ENCODE peak calls at places on chromosomes 1 and 21, in nine cellular contexts. One of them, this sample, is unnamed.
A peak's percentile ranks its signal among the peaks of the same experiment; 100 is the strongest.

GRCh38 chr1:5686925-5687706 is 305.1 kb downstream of the NPHP4 start:
- DNase-seq in GM12864: no peak
- DNase-seq in A673: no peak
- DNase-seq in pancreas: no peak
- DNase-seq in HFF-Myc: no peak
- DNase-seq in fibroblast of the aortic adventitia: no peak
- DNase-seq in uterus: no peak
- DNase-seq in kidney epithelial cell: no peak
- DNase-seq in WTC11: no peak
- DNase-seq in this sample: no peak

GRCh38 chr1:164678289-164678688 is 119.3 kb downstream of the PBX1 start:
- DNase-seq in GM12864: no peak
- DNase-seq in A673: no peak
- DNase-seq in pancreas: no peak
- DNase-seq in HFF-Myc: no peak
- DNase-seq in fibroblast of the aortic adventitia: no peak
- DNase-seq in uterus: no peak
- DNase-seq in kidney epithelial cell: no peak
- DNase-seq in WTC11: no peak
- DNase-seq in this sample: no peak

GRCh38 chr1:66182551-66183178 is 351.3 kb upstream of the SGIP1 start:
- DNase-seq in GM12864: no peak
- DNase-seq in A673: peak; percentile 65
- DNase-seq in pancreas: no peak
- DNase-seq in HFF-Myc: peak; percentile 5
- DNase-seq in fibroblast of the aortic adventitia: peak; percentile 75
- DNase-seq in uterus: peak; percentile 61
- DNase-seq in kidney epithelial cell: no peak
- DNase-seq in WTC11: no peak
- DNase-seq in this sample: no peak

GRCh38 chr1:4622821-4623220 is 31.6 kb upstream of the AJAP1 start:
- DNase-seq in GM12864: no peak
- DNase-seq in A673: no peak
- DNase-seq in pancreas: no peak
- DNase-seq in HFF-Myc: no peak
- DNase-seq in fibroblast of the aortic adventitia: no peak
- DNase-seq in uterus: no peak
- DNase-seq in kidney epithelial cell: no peak
- DNase-seq in WTC11: no peak
- DNase-seq in this sample: no peak

GRCh38 chr21:15289246-15289645 is 224.4 kb upstream of the NRIP1 start:
- DNase-seq in GM12864: no peak
- DNase-seq in A673: no peak
- DNase-seq in pancreas: no peak
- DNase-seq in HFF-Myc: no peak
- DNase-seq in fibroblast of the aortic adventitia: no peak
- DNase-seq in uterus: no peak
- DNase-seq in kidney epithelial cell: no peak
- DNase-seq in WTC11: no peak
- DNase-seq in this sample: no peak

GRCh38 chr21:35319684-35320083 is 270.6 kb upstream of the RUNX1 start:
- DNase-seq in GM12864: no peak
- DNase-seq in A673: no peak
- DNase-seq in pancreas: no peak
- DNase-seq in HFF-Myc: no peak
- DNase-seq in fibroblast of the aortic adventitia: no peak
- DNase-seq in uterus: no peak
- DNase-seq in kidney epithelial cell: no peak
- DNase-seq in WTC11: no peak
- DNase-seq in this sample: no peak

GRCh38 chr1:55685560-55685959 is 470.4 kb upstream of the USP24 start:
- DNase-seq in GM12864: no peak
- DNase-seq in A673: no peak
- DNase-seq in pancreas: no peak
- DNase-seq in HFF-Myc: no peak
- DNase-seq in fibroblast of the aortic adventitia: peak; percentile 56
- DNase-seq in uterus: no peak
- DNase-seq in kidney epithelial cell: no peak
- DNase-seq in WTC11: no peak
- DNase-seq in this sample: no peak

GRCh38 chr21:44857127-44857892 is 16.2 kb downstream of the PTTG1IP start:
- DNase-seq in GM12864: no peak
- DNase-seq in A673: no peak
- DNase-seq in pancreas: no peak
- DNase-seq in HFF-Myc: no peak
- DNase-seq in fibroblast of the aortic adventitia: no peak
- DNase-seq in uterus: no peak
- DNase-seq in kidney epithelial cell: no peak
- DNase-seq in WTC11: no peak
- DNase-seq in this sample: no peak

GRCh38 chr1:78688701-78689100 is 39.1 kb downstream of the IFI44 start:
- DNase-seq in GM12864: no peak
- DNase-seq in A673: peak; percentile 57
- DNase-seq in pancreas: no peak
- DNase-seq in HFF-Myc: no peak
- DNase-seq in fibroblast of the aortic adventitia: peak; percentile 82
- DNase-seq in uterus: no peak
- DNase-seq in kidney epithelial cell: peak; percentile 41
- DNase-seq in WTC11: no peak
- DNase-seq in this sample: no peak

GRCh38 chr1:14835725-14836124 is 237.2 kb downstream of the KAZN start:
- DNase-seq in GM12864: no peak
- DNase-seq in A673: no peak
- DNase-seq in pancreas: no peak
- DNase-seq in HFF-Myc: no peak
- DNase-seq in fibroblast of the aortic adventitia: peak; percentile 21
- DNase-seq in uterus: no peak
- DNase-seq in kidney epithelial cell: no peak
- DNase-seq in WTC11: no peak
- DNase-seq in this sample: no peak

GRCh38 chr1:247721222-247721621 is 4.8 kb upstream of the OR6F1 start:
- DNase-seq in GM12864: no peak
- DNase-seq in A673: no peak
- DNase-seq in pancreas: no peak
- DNase-seq in HFF-Myc: no peak
- DNase-seq in fibroblast of the aortic adventitia: no peak
- DNase-seq in uterus: no peak
- DNase-seq in kidney epithelial cell: no peak
- DNase-seq in WTC11: no peak
- DNase-seq in this sample: no peak

GRCh38 chr1:13900583-13900982 is 200.6 kb downstream of the PRDM2 start:
- DNase-seq in GM12864: no peak
- DNase-seq in A673: no peak
- DNase-seq in pancreas: no peak
- DNase-seq in HFF-Myc: no peak
- DNase-seq in fibroblast of the aortic adventitia: no peak
- DNase-seq in uterus: no peak
- DNase-seq in kidney epithelial cell: no peak
- DNase-seq in WTC11: no peak
- DNase-seq in this sample: no peak

GRCh38 chr1:166933633-166934032 is 41.7 kb downstream of the ILDR2 start:
- DNase-seq in GM12864: no peak
- DNase-seq in A673: no peak
- DNase-seq in pancreas: no peak
- DNase-seq in HFF-Myc: no peak
- DNase-seq in fibroblast of the aortic adventitia: no peak
- DNase-seq in uterus: no peak
- DNase-seq in kidney epithelial cell: peak; percentile 57
- DNase-seq in WTC11: no peak
- DNase-seq in this sample: no peak

GRCh38 chr1:10252508-10252907 is 42.1 kb downstream of the KIF1B start:
- DNase-seq in GM12864: no peak
- DNase-seq in A673: peak; percentile 21
- DNase-seq in pancreas: no peak
- DNase-seq in HFF-Myc: no peak
- DNase-seq in fibroblast of the aortic adventitia: peak; percentile 32
- DNase-seq in uterus: no peak
- DNase-seq in kidney epithelial cell: no peak
- DNase-seq in WTC11: no peak
- DNase-seq in this sample: no peak

GRCh38 chr1:85225624-85226380 is 25.0 kb upstream of the SYDE2 start:
- DNase-seq in GM12864: no peak
- DNase-seq in A673: peak; percentile 74
- DNase-seq in pancreas: no peak
- DNase-seq in HFF-Myc: no peak
- DNase-seq in fibroblast of the aortic adventitia: no peak
- DNase-seq in uterus: no peak
- DNase-seq in kidney epithelial cell: no peak
- DNase-seq in WTC11: no peak
- DNase-seq in this sample: no peak

GRCh38 chr1:85224734-85225623 is 24.2 kb upstream of the SYDE2 start:
- DNase-seq in GM12864: no peak
- DNase-seq in A673: no peak
- DNase-seq in pancreas: peak; percentile 87
- DNase-seq in HFF-Myc: no peak
- DNase-seq in fibroblast of the aortic adventitia: no peak
- DNase-seq in uterus: no peak
- DNase-seq in kidney epithelial cell: no peak
- DNase-seq in WTC11: peak; percentile 70
- DNase-seq in this sample: no peak

GRCh38 chr1:85229574-85230097 is 28.8 kb upstream of the SYDE2 start:
- DNase-seq in GM12864: no peak
- DNase-seq in A673: peak; percentile 18
- DNase-seq in pancreas: no peak
- DNase-seq in HFF-Myc: no peak
- DNase-seq in fibroblast of the aortic adventitia: no peak
- DNase-seq in uterus: no peak
- DNase-seq in kidney epithelial cell: no peak
- DNase-seq in WTC11: no peak
- DNase-seq in this sample: no peak

GRCh38 chr1:85228952-85229351 is 28.1 kb upstream of the SYDE2 start:
- DNase-seq in GM12864: no peak
- DNase-seq in A673: no peak
- DNase-seq in pancreas: no peak
- DNase-seq in HFF-Myc: no peak
- DNase-seq in fibroblast of the aortic adventitia: no peak
- DNase-seq in uterus: no peak
- DNase-seq in kidney epithelial cell: no peak
- DNase-seq in WTC11: no peak
- DNase-seq in this sample: no peak

GRCh38 chr1:85230305-85230977 is 29.0 kb downstream of the C1orf52 start:
- DNase-seq in GM12864: no peak
- DNase-seq in A673: peak; percentile 36
- DNase-seq in pancreas: no peak
- DNase-seq in HFF-Myc: no peak
- DNase-seq in fibroblast of the aortic adventitia: no peak
- DNase-seq in uterus: no peak
- DNase-seq in kidney epithelial cell: no peak
- DNase-seq in WTC11: peak; percentile 25
- DNase-seq in this sample: no peak
- TF ChIP-seq CTCF in GM12864: peak; percentile 41
- TF ChIP-seq CTCF in A673: peak; percentile 50
- TF ChIP-seq CTCF in pancreas: no peak
- TF ChIP-seq CTCF in HFF-Myc: peak; percentile 37
- TF ChIP-seq CTCF in fibroblast of the aortic adventitia: peak; percentile 27
- TF ChIP-seq CTCF in uterus: no peak
- TF ChIP-seq CTCF in kidney epithelial cell: peak; percentile 18
- TF ChIP-seq CTCF in WTC11: no peak
- TF ChIP-seq CTCF in this sample: peak; percentile 12

GRCh38 chr21:25887646-25888321 is 153.0 kb downstream of the GABPA start:
- DNase-seq in GM12864: no peak
- DNase-seq in A673: no peak
- DNase-seq in pancreas: no peak
- DNase-seq in HFF-Myc: no peak
- DNase-seq in fibroblast of the aortic adventitia: no peak
- DNase-seq in uterus: no peak
- DNase-seq in kidney epithelial cell: peak; percentile 90
- DNase-seq in WTC11: no peak
- DNase-seq in this sample: no peak

GRCh38 chr21:25888711-25889110 is 153.9 kb downstream of the GABPA start:
- DNase-seq in GM12864: no peak
- DNase-seq in A673: no peak
- DNase-seq in pancreas: no peak
- DNase-seq in HFF-Myc: no peak
- DNase-seq in fibroblast of the aortic adventitia: no peak
- DNase-seq in uterus: no peak
- DNase-seq in kidney epithelial cell: no peak
- DNase-seq in WTC11: no peak
- DNase-seq in this sample: no peak

GRCh38 chr21:25885880-25886279 is 151.1 kb downstream of the GABPA start:
- DNase-seq in GM12864: no peak
- DNase-seq in A673: no peak
- DNase-seq in pancreas: no peak
- DNase-seq in HFF-Myc: no peak
- DNase-seq in fibroblast of the aortic adventitia: peak; percentile 26
- DNase-seq in uterus: no peak
- DNase-seq in kidney epithelial cell: no peak
- DNase-seq in WTC11: no peak
- DNase-seq in this sample: no peak

GRCh38 chr21:25885405-25885804 is 150.6 kb downstream of the GABPA start:
- DNase-seq in GM12864: no peak
- DNase-seq in A673: peak; percentile 33
- DNase-seq in pancreas: no peak
- DNase-seq in HFF-Myc: no peak
- DNase-seq in fibroblast of the aortic adventitia: no peak
- DNase-seq in uterus: no peak
- DNase-seq in kidney epithelial cell: no peak
- DNase-seq in WTC11: no peak
- DNase-seq in this sample: no peak

GRCh38 chr21:25887166-25887565 is 152.4 kb downstream of the GABPA start:
- DNase-seq in GM12864: no peak
- DNase-seq in A673: no peak
- DNase-seq in pancreas: no peak
- DNase-seq in HFF-Myc: no peak
- DNase-seq in fibroblast of the aortic adventitia: no peak
- DNase-seq in uterus: no peak
- DNase-seq in kidney epithelial cell: no peak
- DNase-seq in WTC11: peak; percentile 18
- DNase-seq in this sample: no peak
- TF ChIP-seq CTCF in GM12864: peak; percentile 23
- TF ChIP-seq CTCF in A673: peak; percentile 26
- TF ChIP-seq CTCF in pancreas: no peak
- TF ChIP-seq CTCF in HFF-Myc: peak; percentile 15
- TF ChIP-seq CTCF in fibroblast of the aortic adventitia: no peak
- TF ChIP-seq CTCF in uterus: no peak
- TF ChIP-seq CTCF in kidney epithelial cell: no peak
- TF ChIP-seq CTCF in WTC11: no peak
- TF ChIP-seq CTCF in this sample: no peak

GRCh38 chr1:211829343-211830054 is 1.1 kb downstream of the LPGAT1 start:
- DNase-seq in GM12864: no peak
- DNase-seq in A673: peak; percentile 12
- DNase-seq in pancreas: peak; percentile 29
- DNase-seq in HFF-Myc: no peak
- DNase-seq in fibroblast of the aortic adventitia: peak; percentile 20
- DNase-seq in uterus: peak; percentile 18
- DNase-seq in kidney epithelial cell: no peak
- DNase-seq in WTC11: peak; percentile 43
- DNase-seq in this sample: peak; percentile 52
- TF ChIP-seq CTCF in GM12864: no peak
- TF ChIP-seq CTCF in A673: no peak
- TF ChIP-seq CTCF in pancreas: no peak
- TF ChIP-seq CTCF in HFF-Myc: peak; percentile 10
- TF ChIP-seq CTCF in fibroblast of the aortic adventitia: no peak
- TF ChIP-seq CTCF in uterus: no peak
- TF ChIP-seq CTCF in kidney epithelial cell: peak; percentile 20
- TF ChIP-seq CTCF in WTC11: no peak
- TF ChIP-seq CTCF in this sample: peak; percentile 11

DNA sequence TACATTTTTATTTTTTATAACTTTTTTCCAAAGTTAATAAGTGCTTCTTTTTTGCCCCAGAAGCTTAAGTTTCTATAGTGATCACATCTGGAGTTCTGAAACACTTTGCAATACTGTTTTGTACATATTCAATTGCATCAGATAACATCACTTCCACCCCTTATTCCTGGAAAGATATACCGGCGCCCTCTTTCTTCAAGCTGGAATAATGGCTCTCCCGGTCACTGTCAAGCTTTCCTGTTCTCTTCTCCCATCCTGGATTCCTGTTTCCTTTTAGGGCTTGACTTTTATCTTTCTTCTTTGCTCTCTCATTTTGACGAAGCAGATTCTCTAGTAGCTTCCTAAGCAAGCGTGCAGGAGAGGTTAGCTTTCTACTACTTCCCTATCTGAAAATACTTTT is 1866.8 kb downstream of the MRPL39 start:
- DNase-seq in GM12864: no peak
- DNase-seq in A673: peak; percentile 4
- DNase-seq in pancreas: no peak
- DNase-seq in HFF-Myc: no peak
- DNase-seq in fibroblast of the aortic adventitia: no peak
- DNase-seq in uterus: no peak
- DNase-seq in kidney epithelial cell: no peak
- DNase-seq in WTC11: no peak
- DNase-seq in this sample: no peak
- TF ChIP-seq CTCF in GM12864: no peak
- TF ChIP-seq CTCF in A673: peak; percentile 21
- TF ChIP-seq CTCF in pancreas: no peak
- TF ChIP-seq CTCF in HFF-Myc: no peak
- TF ChIP-seq CTCF in fibroblast of the aortic adventitia: no peak
- TF ChIP-seq CTCF in uterus: no peak
- TF ChIP-seq CTCF in kidney epithelial cell: no peak
- TF ChIP-seq CTCF in WTC11: no peak
- TF ChIP-seq CTCF in this sample: no peak

This sample was measured in nephron progenitor cell.